ENCODE peak calls at places on chromosomes 16 and 17, in seven cellular contexts. B is NCI-H1417; I is endothelial cell; N is natural killer cell; V is NCI-H69; Q is H4; X is effector CD4-positive, alpha-beta T cell. K is an unnamed sample.

GRCh38 chr16:14364386-14365199 is 265.5 kb downstream of the PARN start:
- DNase-seq in B (no peak), I (no peak), N (no peak), V (peak), Q (peak), X (no peak), K (peak)

GRCh38 chr16:53090591-53091507 is 36.1 kb downstream of the CHD9 start:
- DNase-seq in B (no peak), I (no peak), N (peak), V (peak), Q (peak), X (no peak), K (peak)

GRCh38 chr16:11329891-11330290 is 15.4 kb upstream of the RMI2 start:
- DNase-seq in B (no peak), I (no peak), N (no peak), V (no peak), Q (no peak), X (no peak), K (no peak)

GRCh38 chr16:80716564-80717139 is 87.7 kb downstream of the CDYL2 start:
- DNase-seq in B (no peak), I (no peak), N (no peak), V (no peak), Q (no peak), X (no peak), K (no peak)

GRCh38 chr16:84009282-84009681 is 33.3 kb downstream of the SLC38A8 start:
- DNase-seq in B (no peak), I (no peak), N (no peak), V (no peak), Q (no peak), X (no peak), K (no peak)

GRCh38 chr17:32523017-32523680 is 36.4 kb downstream of the CDK5R1 start:
- DNase-seq in B (no peak), I (no peak), N (no peak), V (peak), Q (no peak), X (no peak), K (no peak)

GRCh38 chr17:81403671-81404534 is 8.6 kb downstream of the BAHCC1 start:
- DNase-seq in B (no peak), I (no peak), N (no peak), V (peak), Q (no peak), X (no peak), K (no peak)

GRCh38 chr16:74667215-74667765 is 613 bp upstream of the RFWD3 start:
- DNase-seq in B (peak), I (peak), N (peak), V (no peak), Q (no peak), X (peak), K (no peak)

GRCh38 chr16:14041164-14041563 is 30.0 kb upstream of the MRTFB start:
- DNase-seq in B (no peak), I (no peak), N (no peak), V (no peak), Q (no peak), X (no peak), K (no peak)

GRCh38 chr17:74840989-74841666 is 18.6 kb downstream of the GRIN2C start:
- DNase-seq in B (no peak), I (no peak), N (no peak), V (peak), Q (no peak), X (no peak), K (peak)

GRCh38 chr17:79607941-79608728 is 2.7 kb downstream of the RBFOX3 start:
- DNase-seq in B (peak), I (peak), N (no peak), V (no peak), Q (no peak), X (no peak), K (peak)

GRCh38 chr16:6602401-6602800 is 730.2 kb upstream of the RBFOX1 start:
- DNase-seq in B (peak), I (no peak), N (no peak), V (peak), Q (no peak), X (no peak), K (no peak)

GRCh38 chr16:87636741-87637140 is 34.4 kb downstream of the JPH3 start:
- DNase-seq in B (no peak), I (no peak), N (no peak), V (no peak), Q (no peak), X (no peak), K (no peak)

GRCh38 chr16:73010150-73010676 is 37.7 kb downstream of the ZFHX3 start:
- DNase-seq in B (no peak), I (no peak), N (no peak), V (peak), Q (no peak), X (no peak), K (no peak)

GRCh38 chr16:89324056-89325010 is 106.8 kb downstream of the ZNF778 start:
- DNase-seq in B (no peak), I (no peak), N (no peak), V (no peak), Q (no peak), X (no peak), K (peak)

GRCh38 chr17:4920351-4921048 is 11.6 kb upstream of the GP1BA start:
- DNase-seq in B (no peak), I (no peak), N (no peak), V (no peak), Q (no peak), X (no peak), K (peak)

GRCh38 chr16:88356124-88356726 is 26.5 kb upstream of the ZNF469 start:
- DNase-seq in B (no peak), I (no peak), N (no peak), V (no peak), Q (no peak), X (no peak), K (peak)

GRCh38 chr16:29116980-29117379 is 132.1 kb downstream of the LAT start:
- DNase-seq in B (no peak), I (no peak), N (no peak), V (no peak), Q (no peak), X (no peak), K (no peak)

GRCh38 chr17:66235377-66235994 is 6.3 kb upstream of the APOH start:
- DNase-seq in B (no peak), I (no peak), N (no peak), V (no peak), Q (no peak), X (no peak), K (no peak)

GRCh38 chr17:12995106-12995895 is 22.5 kb downstream of the ELAC2 start:
- DNase-seq in B (no peak), I (no peak), N (no peak), V (no peak), Q (no peak), X (no peak), K (no peak)

GRCh38 chr17:1997587-1998425 is 27.3 kb downstream of the RTN4RL1 start:
- DNase-seq in B (peak), I (no peak), N (no peak), V (peak), Q (no peak), X (no peak), K (no peak)

GRCh38 chr16:4245400-4245799 is 3.5 kb upstream of the SRL start:
- DNase-seq in B (no peak), I (no peak), N (no peak), V (no peak), Q (no peak), X (no peak), K (peak)

GRCh38 chr16:66705790-66706505 is 9.4 kb upstream of the CMTM4 start:
- DNase-seq in B (no peak), I (no peak), N (no peak), V (no peak), Q (no peak), X (no peak), K (peak)

GRCh38 chr16:88785106-88785924 is at the start of gene PIEZO1:
- DNase-seq in B (peak), I (peak), N (peak), V (peak), Q (no peak), X (peak), K (no peak)

GRCh38 chr16:405548-406506 is 4.1 kb downstream of the DECR2 start:
- DNase-seq in B (no peak), I (no peak), N (no peak), V (no peak), Q (no peak), X (no peak), K (no peak)

GRCh38 chr16:85420501-85421337 is 192.4 kb upstream of the GSE1 start:
- DNase-seq in B (peak), I (peak), N (peak), V (peak), Q (peak), X (peak), K (peak)

GRCh38 chr17:57068707-57069106 is 16.3 kb upstream of the AKAP1 start:
- DNase-seq in B (no peak), I (no peak), N (no peak), V (no peak), Q (no peak), X (no peak), K (no peak)

GRCh38 chr17:71334041-71334781 is 786.6 kb upstream of the SOX9 start:
- DNase-seq in B (no peak), I (no peak), N (no peak), V (peak), Q (no peak), X (no peak), K (peak)

GRCh38 chr17:51029568-51030463 is 90.9 kb downstream of the SPAG9 start:
- DNase-seq in B (no peak), I (no peak), N (no peak), V (no peak), Q (peak), X (no peak), K (peak)

GRCh38 chr16:11016524-11016988 is 72.2 kb downstream of the CLEC16A start:
- DNase-seq in B (no peak), I (no peak), N (no peak), V (peak), Q (no peak), X (no peak), K (no peak)